ENCODE peak calls at places on chromosomes 13 and 19, in nine cellular contexts. S is A549, O is K562, T is suprapubic skin, H is transverse colon, A is tibial nerve, Q is sigmoid colon, G is stomach, F is SK-N-SH. W is an unnamed sample.

GRCh38 chr19:6736169-6736916 is 1.0 kb downstream of the GPR108 start:
- DNase-seq in T (no peak), O (peak; percentile 92), G (peak; percentile 75), S (peak; percentile 80), H (peak; percentile 84), A (peak; percentile 59), F (peak; percentile 83), Q (peak; percentile 93), W (peak; percentile 82)

GRCh38 chr13:25686831-25687495 is 315.2 kb downstream of the ATP8A2 start:
- DNase-seq in F (no peak), T (no peak), A (no peak), S (no peak), Q (no peak), G (no peak), H (no peak), O (no peak), W (no peak)

GRCh38 chr19:35462476-35462953 is 14.5 kb downstream of the FFAR2 start:
- DNase-seq in H (peak; percentile 18), Q (no peak), T (no peak), O (no peak), G (no peak), S (no peak), F (no peak), A (no peak), W (no peak)

GRCh38 chr19:2617393-2618165 is 84.9 kb downstream of the GNG7 start:
- DNase-seq in T (no peak), G (no peak), Q (no peak), H (no peak), S (no peak), F (no peak), O (no peak), A (no peak), W (no peak)

GRCh38 chr13:100773429-100773828 is 98.8 kb upstream of the TMTC4 start:
- DNase-seq in O (no peak), G (no peak), H (no peak), T (no peak), S (no peak), A (no peak), F (no peak), Q (no peak), W (no peak)

GRCh38 chr19:3048190-3048533 is 14.1 kb downstream of the TLE5 start:
- DNase-seq in O (no peak), Q (no peak), H (no peak), S (no peak), G (no peak), A (no peak), F (no peak), T (no peak), W (no peak)

GRCh38 chr13:33690321-33690720 is 127.6 kb upstream of the RFC3 start:
- DNase-seq in S (no peak), A (no peak), T (no peak), H (no peak), Q (no peak), G (no peak), F (no peak), O (no peak), W (no peak)

GRCh38 chr13:113902956-113903355 is 39.1 kb upstream of the GAS6 start:
- DNase-seq in A (no peak), F (no peak), O (no peak), G (peak; percentile 8), H (no peak), S (no peak), Q (no peak), T (peak; percentile 65), W (no peak)

GRCh38 chr13:21101865-21102576 is 40.6 kb upstream of the LATS2 start:
- DNase-seq in T (peak; percentile 49), O (no peak), A (no peak), Q (peak; percentile 12), F (no peak), S (no peak), H (no peak), G (no peak), W (no peak)

GRCh38 chr19:18389736-18390074 is 3.7 kb downstream of the GDF15 start:
- DNase-seq in H (no peak), G (no peak), Q (no peak), O (no peak), T (no peak), S (no peak), A (no peak), F (no peak), W (no peak)

GRCh38 chr13:70043685-70044084 is 63.9 kb upstream of the ATXN8OS start:
- DNase-seq in H (no peak), F (no peak), A (no peak), T (no peak), Q (no peak), G (no peak), S (no peak), O (no peak), W (no peak)

DNA sequence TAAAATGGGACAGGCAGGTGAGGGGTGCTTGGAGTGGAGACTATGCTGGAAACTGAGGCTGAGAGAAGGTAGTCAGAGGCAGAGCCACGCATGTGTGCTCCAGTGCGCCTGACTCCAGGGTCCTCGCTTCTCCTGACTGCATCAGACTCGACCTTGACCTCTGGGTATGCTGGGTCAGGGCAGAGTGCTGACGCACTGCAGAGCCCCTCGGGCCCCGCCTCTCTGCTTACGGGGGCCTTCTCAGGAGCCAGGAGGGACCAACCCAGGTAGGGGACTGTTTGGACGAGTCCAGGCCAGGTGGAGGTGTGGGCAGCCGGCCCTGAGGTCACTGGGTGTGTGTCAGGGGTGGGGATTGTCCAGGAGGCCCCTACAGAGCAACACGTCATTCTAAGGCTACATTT is 22.9 kb upstream of the SLC7A10 start:
- DNase-seq in H (no peak), S (no peak), A (no peak), Q (no peak), O (no peak), T (no peak), F (no peak), G (no peak), W (peak; percentile 45)
- TF ChIP-seq EP300 in H (no peak), S (no peak), A (no peak), Q (no peak), O (no peak), T (no peak), F (no peak), G (no peak), W (no peak)

GRCh38 chr13:110963554-110963970 is 48.7 kb upstream of the ANKRD10 start:
- DNase-seq in G (no peak), F (no peak), S (no peak), O (peak; percentile 44), T (no peak), Q (no peak), H (no peak), A (no peak), W (no peak)

GRCh38 chr13:110961959-110962358 is 47.1 kb upstream of the ANKRD10 start:
- DNase-seq in H (no peak), G (no peak), F (no peak), S (no peak), A (no peak), T (no peak), O (no peak), Q (no peak), W (no peak)

GRCh38 chr13:110957181-110957884 is 42.5 kb upstream of the ANKRD10 start:
- DNase-seq in S (no peak), H (no peak), O (peak; percentile 73), F (no peak), G (no peak), T (no peak), Q (no peak), A (no peak), W (no peak)

GRCh38 chr13:110957931-110958330 is 43.1 kb upstream of the ANKRD10 start:
- DNase-seq in F (no peak), G (no peak), A (no peak), H (no peak), Q (no peak), O (no peak), S (no peak), T (no peak), W (no peak)

GRCh38 chr13:110960219-110960618 is 45.4 kb upstream of the ANKRD10 start:
- DNase-seq in A (no peak), G (no peak), F (no peak), T (no peak), O (peak; percentile 69), S (no peak), Q (no peak), H (no peak), W (no peak)
- TF ChIP-seq EP300 in A (no peak), G (no peak), F (no peak), T (no peak), O (no peak), S (no peak), Q (no peak), H (no peak), W (no peak)

GRCh38 chr13:40172149-40172591 is 494.3 kb downstream of the FOXO1 start:
- DNase-seq in O (no peak), F (no peak), G (no peak), H (no peak), A (no peak), Q (no peak), T (no peak), S (no peak), W (no peak)
- TF ChIP-seq EP300 in O (no peak), F (no peak), G (no peak), H (no peak), A (no peak), Q (no peak), T (no peak), S (no peak), W (no peak)

GRCh38 chr19:30788105-30788765 is 416.1 kb downstream of the ZNF536 start:
- DNase-seq in H (no peak), A (peak; percentile 3), Q (no peak), T (no peak), G (no peak), O (no peak), F (no peak), S (no peak), W (no peak)

GRCh38 chr19:30783212-30783611 is 411.0 kb downstream of the ZNF536 start:
- DNase-seq in T (peak; percentile 53), S (no peak), O (no peak), Q (no peak), H (no peak), G (no peak), A (no peak), F (no peak), W (no peak)

GRCh38 chr19:30783936-30784335 is 411.8 kb downstream of the ZNF536 start:
- DNase-seq in T (peak; percentile 67), F (no peak), S (no peak), O (no peak), A (no peak), Q (no peak), G (no peak), H (no peak), W (no peak)

GRCh38 chr19:30785728-30786127 is 413.5 kb downstream of the ZNF536 start:
- DNase-seq in A (no peak), Q (no peak), S (no peak), G (no peak), O (no peak), H (no peak), F (no peak), T (no peak), W (no peak)

DNA sequence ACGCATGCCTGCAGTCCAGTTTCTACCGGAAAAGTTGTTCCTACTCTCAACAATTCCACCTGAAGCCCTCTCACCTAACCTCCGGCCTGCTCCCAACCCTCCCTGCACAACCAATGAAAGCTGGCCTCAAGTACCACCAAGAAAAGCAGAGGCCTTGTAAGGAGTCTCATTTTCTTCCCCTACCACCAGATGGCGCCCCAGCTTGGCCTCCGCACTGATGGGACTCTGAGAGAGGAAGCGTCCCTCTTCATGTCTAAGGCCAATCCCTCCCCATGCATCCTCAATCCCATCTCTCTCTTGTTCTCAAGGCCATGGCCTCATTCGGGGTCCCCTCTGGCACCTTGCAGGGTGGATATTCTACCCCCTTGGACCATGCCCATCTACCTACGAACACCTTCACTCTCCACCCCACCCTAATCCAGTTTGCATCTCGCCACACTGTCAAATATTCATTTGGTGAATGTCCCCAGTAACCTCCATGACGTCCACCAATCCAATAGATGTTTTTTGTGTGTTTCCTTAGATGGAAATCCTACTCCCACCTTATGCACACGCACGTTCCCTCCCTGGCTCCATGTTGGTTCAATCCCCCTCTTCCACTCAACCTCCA is 412.8 kb downstream of the ZNF536 start:
- DNase-seq in Q (peak; percentile 76), T (peak; percentile 77), G (peak; percentile 43), F (no peak), O (peak; percentile 64), A (peak; percentile 45), H (peak; percentile 65), S (peak; percentile 42), W (peak; percentile 63)
- TF ChIP-seq EP300 in Q (no peak), T (no peak), G (no peak), F (no peak), O (no peak), A (no peak), H (no peak), S (no peak), W (no peak)